ENCODE peak calls at places on chromosome 4, in ten cellular contexts. Q, B, Y, S, F, P, C, T, I and A are unnamed samples.

GRCh38 chr4:85677286-85677685 is 202.3 kb downstream of the ARHGAP24 start:
- DNase-seq in P (no peak), S (no peak), B (no peak), Y (no peak), C (no peak), I (no peak), F (no peak), Q (no peak), T (no peak), A (no peak)

GRCh38 chr4:110618091-110619000 is 4.5 kb downstream of the PITX2 start:
- DNase-seq in T (no peak), Q (peak), Y (no peak), C (no peak), F (no peak), P (no peak), I (no peak), B (no peak), S (no peak), A (no peak)

GRCh38 chr4:76690091-76690905 is 207.6 kb downstream of the SOWAHB start:
- DNase-seq in I (no peak), S (no peak), P (peak), Y (no peak), B (no peak), C (no peak), T (no peak), F (no peak), Q (no peak), A (no peak)

GRCh38 chr4:35695401-35695800 is 548.9 kb downstream of the ARAP2 start:
- DNase-seq in P (no peak), S (no peak), F (no peak), Y (no peak), T (no peak), B (no peak), C (no peak), I (no peak), Q (no peak), A (no peak)

GRCh38 chr4:102608190-102608589 is 107.0 kb downstream of the NFKB1 start:
- DNase-seq in C (no peak), Y (no peak), Q (no peak), P (no peak), F (no peak), T (no peak), I (no peak), B (no peak), S (no peak), A (no peak)

GRCh38 chr4:20288846-20289512 is 37.3 kb downstream of the SLIT2 start:
- DNase-seq in F (no peak), Y (no peak), B (no peak), T (no peak), P (no peak), Q (no peak), C (no peak), I (no peak), S (no peak), A (no peak)

GRCh38 chr4:64539234-64539849 is 130.1 kb upstream of the TECRL start:
- DNase-seq in I (no peak), Y (no peak), F (peak), B (peak), Q (no peak), P (peak), S (no peak), T (peak), C (peak), A (no peak)

GRCh38 chr4:121642876-121643585 is 53.7 kb downstream of the ANXA5 start:
- DNase-seq in B (no peak), I (no peak), C (peak), T (no peak), S (no peak), Q (no peak), Y (no peak), P (no peak), F (no peak), A (no peak)

GRCh38 chr4:66920514-66920913 is 624.8 kb downstream of the CENPC start:
- DNase-seq in C (no peak), P (no peak), Y (no peak), I (no peak), F (no peak), B (no peak), Q (no peak), S (no peak), T (no peak), A (no peak)

GRCh38 chr4:186882293-186882692 is 158.6 kb upstream of the FAT1 start:
- DNase-seq in T (no peak), S (no peak), B (no peak), Q (no peak), C (no peak), P (no peak), F (no peak), Y (no peak), I (no peak), A (no peak)

GRCh38 chr4:114383721-114384120 is 214.9 kb upstream of the UGT8 start:
- DNase-seq in Y (no peak), S (no peak), I (no peak), Q (no peak), T (no peak), F (no peak), C (no peak), B (peak), P (no peak), A (no peak)

GRCh38 chr4:84379881-84380618 is 119.0 kb downstream of the NKX6-1 start:
- DNase-seq in P (no peak), S (no peak), B (peak), T (no peak), I (no peak), C (no peak), F (no peak), Q (no peak), Y (no peak), A (no peak)

GRCh38 chr4:80243274-80244018 is 23.0 kb upstream of the FGF5 start:
- DNase-seq in F (no peak), C (no peak), Q (no peak), Y (no peak), P (no peak), S (peak), I (no peak), T (no peak), B (no peak), A (no peak)

GRCh38 chr4:3812211-3812934 is 46.2 kb downstream of the ADRA2C start:
- DNase-seq in T (no peak), C (no peak), Y (no peak), I (no peak), B (no peak), F (no peak), Q (no peak), S (no peak), P (no peak), A (no peak)

GRCh38 chr4:127203561-127204260 is 429.0 kb upstream of the INTU start:
- DNase-seq in T (no peak), S (no peak), B (peak), Y (no peak), F (no peak), C (no peak), Q (no peak), I (no peak), P (no peak), A (no peak)

GRCh38 chr4:136863756-136864155 is 668.5 kb downstream of the PCDH18 start:
- DNase-seq in Y (no peak), I (no peak), Q (no peak), B (no peak), C (no peak), S (no peak), T (no peak), F (no peak), P (no peak), A (no peak)

GRCh38 chr4:6718932-6719610 is 3.1 kb downstream of the BLOC1S4 start:
- DNase-seq in F (no peak), Y (no peak), C (no peak), P (no peak), S (no peak), I (no peak), T (no peak), Q (no peak), B (no peak), A (no peak)

GRCh38 chr4:107743532-107743931 is 23.5 kb upstream of the PAPSS1 start:
- DNase-seq in B (no peak), F (no peak), Y (no peak), Q (no peak), T (no peak), P (no peak), I (no peak), S (no peak), C (no peak), A (no peak)

GRCh38 chr4:163536101-163536500 is 41.6 kb downstream of the TMA16 start:
- DNase-seq in B (no peak), T (no peak), Y (no peak), F (no peak), S (no peak), I (no peak), C (no peak), Q (no peak), P (no peak), A (no peak)

GRCh38 chr4:123564758-123565346 is 168.3 kb downstream of the SPRY1 start:
- DNase-seq in P (peak), Q (no peak), I (no peak), F (peak), B (peak), T (peak), Y (no peak), S (peak), C (peak), A (peak)

GRCh38 chr4:44912980-44913379 is 186.6 kb upstream of the GNPDA2 start:
- DNase-seq in B (no peak), T (no peak), Q (no peak), S (no peak), P (no peak), F (no peak), C (no peak), I (no peak), Y (no peak), A (no peak)

GRCh38 chr4:98994474-98995182 is 893 bp upstream of the METAP1 start:
- DNase-seq in Y (no peak), F (no peak), B (no peak), S (no peak), P (no peak), I (no peak), C (no peak), Q (no peak), T (no peak), A (no peak)

GRCh38 chr4:8221985-8222384 is 22.9 kb downstream of the SH3TC1 start:
- DNase-seq in B (no peak), I (no peak), P (no peak), Y (no peak), Q (no peak), S (no peak), C (no peak), F (no peak), T (no peak), A (no peak)

GRCh38 chr4:40622913-40623312 is 6.8 kb downstream of the RBM47 start:
- DNase-seq in B (no peak), C (no peak), Q (no peak), S (no peak), T (no peak), I (no peak), P (peak), F (no peak), Y (no peak), A (no peak)

GRCh38 chr4:163148466-163149336 is 18.0 kb downstream of the NAF1 start:
- DNase-seq in B (no peak), Q (no peak), S (no peak), P (no peak), I (no peak), C (no peak), Y (no peak), T (no peak), F (no peak), A (no peak)

GRCh38 chr4:1475277-1476139 is 69.3 kb upstream of the NKX1-1 start:
- DNase-seq in I (no peak), B (no peak), Y (no peak), T (no peak), S (no peak), F (no peak), C (no peak), Q (no peak), P (no peak), A (no peak)

GRCh38 chr4:139184129-139184528 is 7.1 kb upstream of the ELF2 start:
- DNase-seq in B (no peak), C (no peak), P (no peak), S (no peak), Y (no peak), Q (no peak), I (no peak), T (no peak), F (no peak), A (no peak)

GRCh38 chr4:955931-956381 is 17.4 kb downstream of the DGKQ start:
- DNase-seq in Y (no peak), B (no peak), P (no peak), Q (peak), T (no peak), C (peak), I (no peak), F (no peak), S (no peak), A (no peak)

GRCh38 chr4:83195280-83195679 is 80.8 kb upstream of the PLAC8 start:
- DNase-seq in Q (no peak), Y (no peak), T (no peak), P (no peak), F (no peak), I (no peak), C (no peak), B (no peak), S (no peak), A (no peak)

GRCh38 chr4:1502501-1502886 is 96.3 kb upstream of the NKX1-1 start:
- DNase-seq in T (no peak), I (no peak), B (no peak), Y (no peak), S (no peak), F (no peak), Q (no peak), C (peak), P (no peak), A (no peak)

GRCh38 chr4:153521995-153522799 is 56.0 kb downstream of the TMEM131L start:
- DNase-seq in C (no peak), Y (no peak), Q (no peak), P (no peak), I (no peak), T (no peak), F (no peak), B (no peak), S (no peak), A (peak)